ENCODE peak calls at places on chromosomes 4 and X, in four cellular contexts. Q, C, K and E are unnamed samples.

GRCh38 chrX:147699061-147699460 is 212.7 kb upstream of the FMR1 start:
- DNase-seq in Q (no peak), C (no peak), K (no peak), E (no peak)

GRCh38 chr4:2413821-2414610 is 4.4 kb downstream of the ZFYVE28 start:
- DNase-seq in Q (no peak), C (peak), K (no peak), E (peak)

GRCh38 chr4:180557348-180557747 is 1685.9 kb upstream of the TENM3 start:
- DNase-seq in Q (peak), C (no peak), K (no peak), E (no peak)

GRCh38 chr4:7043521-7044414 is 596 bp downstream of the TADA2B start:
- DNase-seq in Q (no peak), C (peak), K (no peak), E (peak)

GRCh38 chr4:113278324-113278934 is 229.0 kb downstream of the ANK2 start:
- DNase-seq in K (peak), Q (peak), C (peak), E (peak)

GRCh38 chr4:181877329-181877848 is 365.8 kb upstream of the TENM3 start:
- DNase-seq in Q (no peak), C (no peak), K (peak), E (no peak)

GRCh38 chr4:180993179-180993841 is 1249.9 kb upstream of the TENM3 start:
- DNase-seq in C (no peak), Q (no peak), K (no peak), E (no peak)

GRCh38 chr4:123749408-123749807 is 352.8 kb downstream of the SPRY1 start:
- DNase-seq in K (no peak), C (no peak), Q (no peak), E (no peak)

GRCh38 chr4:176883681-176884418 is 91.1 kb upstream of the VEGFC start:
- DNase-seq in C (peak), Q (no peak), K (peak), E (peak)

GRCh38 chr4:26557164-26557563 is 26.7 kb upstream of the TBC1D19 start:
- DNase-seq in K (peak), C (peak), Q (no peak), E (peak)

GRCh38 chr4:1726146-1726934 is 5.0 kb downstream of the TACC3 start:
- DNase-seq in K (no peak), C (peak), Q (peak), E (peak)

GRCh38 chrX:118807151-118808017 is 16.2 kb upstream of the ZCCHC12 start:
- DNase-seq in C (peak), K (no peak), Q (peak), E (peak)

GRCh38 chr4:15162465-15163283 is 160.4 kb downstream of the CPEB2 start:
- DNase-seq in Q (peak), K (no peak), C (peak), E (peak)
- TF ChIP-seq CTCF in Q (peak), K (peak), C (peak), E (peak)

DNA sequence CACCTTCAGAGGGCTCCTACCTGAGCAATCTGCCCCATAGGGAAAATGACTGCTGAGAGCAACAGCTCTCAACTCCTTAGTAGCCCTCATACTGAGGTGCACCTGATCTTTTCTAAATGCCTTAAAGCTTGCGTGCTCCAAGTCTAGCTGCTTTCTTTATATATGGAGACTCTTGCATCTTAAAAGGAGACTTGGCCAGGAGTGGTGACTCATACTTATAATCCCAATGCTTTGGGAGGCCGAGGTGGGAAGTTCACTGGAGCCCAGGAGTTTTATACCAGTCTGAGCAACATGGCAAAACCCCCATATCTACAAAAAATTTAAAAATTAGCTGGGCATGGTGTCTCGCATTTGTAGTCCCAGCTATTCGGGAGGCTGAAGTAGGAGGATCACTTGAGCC is 78.1 kb upstream of the TRIM2 start:
- DNase-seq in C (no peak), Q (no peak), K (no peak), E (no peak)
- TF ChIP-seq CTCF in C (no peak), Q (no peak), K (no peak), E (no peak)

GRCh38 chrX:21993265-21993664 is 38.9 kb upstream of the PHEX start:
- DNase-seq in K (no peak), C (peak), Q (peak), E (no peak)

GRCh38 chrX:21990812-21991211 is 41.3 kb upstream of the PHEX start:
- DNase-seq in K (no peak), C (no peak), Q (no peak), E (no peak)

GRCh38 chrX:21991504-21991903 is 40.6 kb upstream of the PHEX start:
- DNase-seq in K (no peak), C (no peak), Q (no peak), E (no peak)

GRCh38 chrX:21986596-21986995 is 45.5 kb upstream of the PHEX start:
- DNase-seq in C (no peak), Q (no peak), K (no peak), E (peak)

GRCh38 chrX:21989415-21989814 is 42.7 kb upstream of the PHEX start:
- DNase-seq in Q (peak), C (no peak), K (no peak), E (no peak)
- TF ChIP-seq CTCF in Q (no peak), C (no peak), K (no peak), E (no peak)

GRCh38 chr4:27986476-27986875 is 1125.8 kb downstream of the STIM2 start:
- DNase-seq in K (no peak), Q (no peak), C (no peak), E (no peak)
- TF ChIP-seq CTCF in K (no peak), Q (no peak), C (no peak), E (no peak)

GRCh38 chr4:33386761-33387160 is 2666.6 kb downstream of the PCDH7 start:
- DNase-seq in K (no peak), C (peak), Q (no peak), E (no peak)
- TF ChIP-seq CTCF in K (peak), C (peak), Q (no peak), E (no peak)

DNA sequence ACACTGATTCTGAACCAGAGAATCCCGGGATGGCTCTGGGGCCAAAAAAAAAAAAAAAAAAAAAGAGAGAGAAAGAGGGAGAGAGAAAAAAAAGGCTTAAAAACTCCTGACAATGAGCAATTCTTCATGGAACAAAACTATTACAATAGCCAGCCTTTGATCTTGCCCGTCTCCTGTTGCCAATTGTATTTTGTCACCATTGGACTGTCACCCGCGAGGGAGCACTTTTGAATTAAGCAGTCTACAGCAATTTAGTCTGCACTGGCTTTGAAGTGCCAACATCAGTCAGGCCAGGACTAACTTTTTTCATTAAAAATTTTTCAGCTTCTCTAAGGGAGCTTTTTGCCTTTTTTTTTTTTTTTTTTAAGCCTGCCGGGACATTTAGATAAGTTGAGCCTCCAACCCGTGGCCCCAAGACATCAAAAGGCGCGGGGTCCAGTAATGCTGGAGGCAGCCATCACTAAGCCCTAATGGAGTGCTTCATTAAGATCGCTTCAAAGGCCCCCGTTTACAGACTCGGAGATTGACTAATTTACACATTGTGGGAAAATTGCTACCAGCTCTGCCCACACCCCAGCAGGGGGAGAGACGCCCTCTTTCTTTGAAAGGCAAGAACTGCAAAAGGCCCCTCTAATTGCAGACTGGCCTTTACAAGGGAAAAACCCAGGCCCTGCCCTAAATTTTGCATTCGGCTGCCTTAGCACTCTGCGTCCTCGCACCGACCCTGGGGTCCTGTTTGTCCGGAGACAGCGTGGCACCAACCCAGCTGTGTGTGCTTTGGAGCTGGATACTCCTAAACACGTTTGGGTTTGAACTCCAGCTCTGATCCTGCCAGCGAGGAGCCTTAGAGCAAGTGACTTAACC is 98.1 kb upstream of the MSX1 start:
- DNase-seq in C (no peak), Q (no peak), K (no peak), E (no peak)
- TF ChIP-seq CTCF in C (no peak), Q (peak), K (peak), E (peak)

GRCh38 chrX:9980927-9981326 is 13.8 kb downstream of the CLDN34 start:
- DNase-seq in C (no peak), K (no peak), Q (no peak), E (no peak)

GRCh38 chrX:9988762-9989161 is 21.6 kb downstream of the CLDN34 start:
- DNase-seq in K (no peak), C (peak), Q (no peak), E (no peak)

GRCh38 chrX:9977642-9978041 is 10.5 kb downstream of the CLDN34 start:
- DNase-seq in K (no peak), C (no peak), Q (no peak), E (no peak)

GRCh38 chrX:9983463-9983862 is 16.3 kb downstream of the CLDN34 start:
- DNase-seq in K (no peak), C (no peak), Q (no peak), E (no peak)
- TF ChIP-seq CTCF in K (no peak), C (no peak), Q (no peak), E (no peak)